ENCODE peak calls at places on chromosomes 1 and 21, in five cellular contexts. E is upper lobe of left lung, U is sigmoid colon, N is transverse colon, P is stomach. G is an unnamed sample.

GRCh38 chr1:30754684-30755171 is 2.8 kb downstream of the LAPTM5 start:
- DNase-seq in U (no peak), E (no peak), P (no peak), N (no peak), G (no peak)

GRCh38 chr1:25247829-25248754 is 838 bp upstream of the RSRP1 start:
- DNase-seq in U (no peak), E (no peak), N (no peak), P (no peak), G (no peak)

GRCh38 chr1:53188099-53188498 is 8.5 kb upstream of the CPT2 start:
- DNase-seq in E (no peak), U (peak; percentile 33), P (no peak), N (no peak), G (no peak)

GRCh38 chr1:68205794-68206358 is 26.4 kb downstream of the WLS start:
- DNase-seq in E (no peak), U (no peak), N (no peak), P (no peak), G (no peak)

GRCh38 chr1:7177021-7177420 is 391.8 kb downstream of the CAMTA1 start:
- DNase-seq in U (no peak), P (no peak), E (no peak), N (no peak), G (no peak)

GRCh38 chr1:36834586-36834985 is 199.7 kb downstream of the GRIK3 start:
- DNase-seq in P (no peak), U (no peak), N (no peak), E (no peak), G (no peak)

GRCh38 chr1:75632350-75632949 is 21.5 kb upstream of the SLC44A5 start:
- DNase-seq in P (no peak), E (no peak), N (no peak), U (no peak), G (no peak)

GRCh38 chr21:35943752-35944151 is 116.6 kb downstream of the SETD4 start:
- DNase-seq in N (no peak), P (no peak), U (no peak), E (no peak), G (no peak)

GRCh38 chr1:86184401-86184800 is 27.8 kb upstream of the COL24A1 start:
- DNase-seq in P (no peak), U (no peak), N (no peak), E (no peak), G (no peak)

GRCh38 chr1:247517795-247518612 is 18.2 kb downstream of the OR2C3 start:
- DNase-seq in N (no peak), U (no peak), E (peak; percentile 82), P (no peak), G (no peak)

GRCh38 chr1:213127074-213127473 is 76.0 kb downstream of the RPS6KC1 start:
- DNase-seq in N (no peak), E (no peak), U (no peak), P (no peak), G (no peak)

GRCh38 chr1:211804915-211805314 is 25.6 kb downstream of the LPGAT1 start:
- DNase-seq in P (no peak), U (no peak), E (no peak), N (no peak), G (no peak)

GRCh38 chr1:21599402-21599801 is 69.8 kb downstream of the RAP1GAP start:
- DNase-seq in E (no peak), N (no peak), P (no peak), U (no peak), G (no peak)

DNA sequence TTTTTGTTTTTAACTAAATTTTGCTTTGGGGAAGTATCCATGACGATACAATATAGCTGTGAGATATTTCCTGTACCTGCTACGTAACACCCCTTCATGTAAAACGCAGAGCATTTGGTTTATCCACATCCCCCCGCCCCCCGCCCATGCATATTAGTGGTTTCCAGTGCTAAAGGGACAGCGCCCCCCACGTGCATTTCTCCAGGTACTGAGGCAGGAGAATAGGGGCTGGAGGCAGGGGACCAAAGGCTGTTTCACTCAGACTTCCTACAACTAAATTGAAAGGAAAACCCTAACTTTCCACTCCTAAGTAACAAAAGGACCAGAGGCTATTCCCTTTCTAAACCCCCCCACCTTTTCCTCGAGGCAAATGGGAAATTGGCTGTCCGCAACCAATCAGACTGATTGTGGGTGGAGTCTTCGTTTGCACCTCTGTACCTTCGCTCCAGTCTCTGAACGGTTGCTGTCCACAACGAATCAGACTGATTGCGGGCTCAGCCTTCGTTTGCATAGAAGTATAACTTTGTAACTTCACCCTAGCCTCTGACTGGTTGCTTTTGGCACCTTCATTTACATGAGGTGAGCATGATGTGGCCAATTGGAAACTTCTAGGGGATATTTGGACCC is 12.2 kb upstream of the RIPK4 start:
- DNase-seq in E (no peak), U (no peak), N (peak; percentile 37), P (peak; percentile 53), G (no peak)
- TF ChIP-seq CTCF in E (no peak), U (no peak), N (no peak), P (no peak), G (no peak)

DNA sequence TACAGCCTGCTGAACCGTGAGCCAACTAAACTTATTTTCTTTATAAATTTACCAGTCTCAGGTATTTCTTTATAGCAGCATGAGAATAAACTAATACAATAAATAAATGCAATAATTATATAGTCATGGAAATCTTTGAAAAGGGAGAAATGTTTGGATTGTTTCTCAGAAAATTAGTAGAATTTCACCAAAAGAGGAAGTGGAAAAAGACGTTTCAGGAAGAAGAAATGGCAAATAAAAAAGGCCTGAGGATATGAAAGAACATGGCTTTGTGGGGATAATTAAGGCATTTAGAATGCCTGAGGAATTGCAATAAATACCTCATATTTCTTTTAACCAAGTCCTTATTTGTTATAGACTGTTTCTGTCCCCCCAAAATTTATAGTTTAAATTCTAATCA is 451.3 kb upstream of the ADGRL4 start:
- DNase-seq in P (no peak), E (no peak), U (no peak), N (no peak), G (no peak)
- TF ChIP-seq EP300 in P (no peak), E (no peak), U (no peak), N (no peak), G (no peak)

DNA sequence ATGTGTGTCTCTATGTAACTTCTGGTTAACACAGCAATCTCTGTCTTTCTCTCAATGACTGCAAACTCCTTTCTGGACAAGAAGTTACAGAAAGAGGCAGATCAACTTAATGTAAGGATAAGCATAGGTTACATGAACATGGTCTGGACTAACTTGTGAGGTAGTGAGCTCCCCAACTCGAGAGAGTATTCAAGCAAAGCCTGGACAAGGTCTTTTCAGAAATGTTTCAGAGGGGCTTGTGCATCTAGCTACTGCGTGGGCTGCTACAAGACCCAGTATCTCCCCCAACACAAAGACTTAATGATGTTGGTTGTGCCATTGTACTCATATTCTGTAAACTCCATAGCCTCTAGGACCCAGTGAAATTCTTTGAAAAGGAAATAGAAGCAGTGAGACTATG is 23.5 kb upstream of the CLSTN1 start:
- DNase-seq in E (no peak), P (no peak), N (no peak), U (no peak), G (no peak)
- H3K4me1 ChIP-seq in E (peaks cover 6% of the 10 kb centered on the region), P (peaks cover 18% of the 10 kb centered on the region), N (peaks cover 17% of the 10 kb centered on the region), U (peaks cover 6% of the 10 kb centered on the region), G (no peaks in the 10 kb centered on the region)

GRCh38 chr1:4048921-4049320 is 148.8 kb upstream of the C1orf174 start:
- DNase-seq in U (no peak), E (no peak), N (no peak), P (no peak), G (no peak)

GRCh38 chr1:4045397-4046010 is 145.4 kb upstream of the C1orf174 start:
- DNase-seq in U (no peak), N (no peak), P (no peak), E (no peak), G (no peak)

GRCh38 chr1:4046836-4047461 is 146.9 kb upstream of the C1orf174 start:
- DNase-seq in E (no peak), U (no peak), P (no peak), N (no peak), G (no peak)

GRCh38 chr1:4047666-4048065 is 147.6 kb upstream of the C1orf174 start:
- DNase-seq in U (no peak), N (no peak), E (no peak), P (no peak), G (no peak)

GRCh38 chr1:4048076-4048475 is 148.0 kb upstream of the C1orf174 start:
- DNase-seq in N (no peak), P (no peak), E (no peak), U (no peak), G (no peak)
- TF ChIP-seq CTCF in N (no peak), P (no peak), E (no peak), U (no peak), G (no peak)

GRCh38 chr1:164576311-164577271 is 17.6 kb downstream of the PBX1 start:
- DNase-seq in E (peak; percentile 79), U (peak; percentile 74), P (no peak), N (no peak), G (no peak)
- TF ChIP-seq EP300 in E (no peak), U (no peak), P (no peak), N (no peak), G (no peak)